ENCODE peak calls at places on chromosome 20, in seven cellular contexts. One of them, this sample, is unnamed.

GRCh38 chr20:36676701-36677421 is 30.9 kb upstream of the SLA2 start:
- DNase-seq in endothelial cell: peak
- DNase-seq in CD8-positive, alpha-beta T cell: no peak
- DNase-seq in nephron progenitor cell: peak
- DNase-seq in progenitor cell of endocrine pancreas: peak
- DNase-seq in WTC11: peak
- DNase-seq in omental fat pad: no peak
- DNase-seq in this sample: no peak

GRCh38 chr20:36547186-36548005 is 6.1 kb downstream of the MYL9 start:
- DNase-seq in endothelial cell: no peak
- DNase-seq in CD8-positive, alpha-beta T cell: no peak
- DNase-seq in nephron progenitor cell: no peak
- DNase-seq in progenitor cell of endocrine pancreas: no peak
- DNase-seq in WTC11: no peak
- DNase-seq in omental fat pad: no peak
- DNase-seq in this sample: no peak

GRCh38 chr20:19531446-19531845 is 226.6 kb upstream of the RIN2 start:
- DNase-seq in endothelial cell: no peak
- DNase-seq in CD8-positive, alpha-beta T cell: no peak
- DNase-seq in nephron progenitor cell: no peak
- DNase-seq in progenitor cell of endocrine pancreas: no peak
- DNase-seq in WTC11: no peak
- DNase-seq in omental fat pad: no peak
- DNase-seq in this sample: no peak

GRCh38 chr20:50085481-50086365 is 27.2 kb downstream of the UBE2V1 start:
- DNase-seq in endothelial cell: peak
- DNase-seq in CD8-positive, alpha-beta T cell: peak
- DNase-seq in nephron progenitor cell: peak
- DNase-seq in progenitor cell of endocrine pancreas: no peak
- DNase-seq in WTC11: peak
- DNase-seq in omental fat pad: no peak
- DNase-seq in this sample: peak

GRCh38 chr20:24691901-24692351 is 222.5 kb downstream of the SYNDIG1 start:
- DNase-seq in endothelial cell: no peak
- DNase-seq in CD8-positive, alpha-beta T cell: no peak
- DNase-seq in nephron progenitor cell: no peak
- DNase-seq in progenitor cell of endocrine pancreas: no peak
- DNase-seq in WTC11: no peak
- DNase-seq in omental fat pad: no peak
- DNase-seq in this sample: no peak

GRCh38 chr20:49399329-49399728 is 83.1 kb downstream of the KCNB1 start:
- DNase-seq in endothelial cell: no peak
- DNase-seq in CD8-positive, alpha-beta T cell: no peak
- DNase-seq in nephron progenitor cell: no peak
- DNase-seq in progenitor cell of endocrine pancreas: no peak
- DNase-seq in WTC11: no peak
- DNase-seq in omental fat pad: no peak
- DNase-seq in this sample: no peak

GRCh38 chr20:18705490-18705889 is 108.1 kb upstream of the SCP2D1 start:
- DNase-seq in endothelial cell: no peak
- DNase-seq in CD8-positive, alpha-beta T cell: no peak
- DNase-seq in nephron progenitor cell: no peak
- DNase-seq in progenitor cell of endocrine pancreas: no peak
- DNase-seq in WTC11: no peak
- DNase-seq in omental fat pad: no peak
- DNase-seq in this sample: no peak

GRCh38 chr20:5216663-5217062 is 89.9 kb downstream of the CDS2 start:
- DNase-seq in endothelial cell: no peak
- DNase-seq in CD8-positive, alpha-beta T cell: no peak
- DNase-seq in nephron progenitor cell: no peak
- DNase-seq in progenitor cell of endocrine pancreas: no peak
- DNase-seq in WTC11: no peak
- DNase-seq in omental fat pad: no peak
- DNase-seq in this sample: no peak

GRCh38 chr20:23078994-23079364 is 7.1 kb downstream of the CD93 start:
- DNase-seq in endothelial cell: no peak
- DNase-seq in CD8-positive, alpha-beta T cell: no peak
- DNase-seq in nephron progenitor cell: no peak
- DNase-seq in progenitor cell of endocrine pancreas: no peak
- DNase-seq in WTC11: peak
- DNase-seq in omental fat pad: no peak
- DNase-seq in this sample: no peak

GRCh38 chr20:56171087-56172012 is 77.2 kb upstream of the MC3R start:
- DNase-seq in endothelial cell: no peak
- DNase-seq in CD8-positive, alpha-beta T cell: no peak
- DNase-seq in nephron progenitor cell: no peak
- DNase-seq in progenitor cell of endocrine pancreas: no peak
- DNase-seq in WTC11: no peak
- DNase-seq in omental fat pad: no peak
- DNase-seq in this sample: no peak

GRCh38 chr20:13105864-13106457 is 97.2 kb downstream of the SPTLC3 start:
- DNase-seq in endothelial cell: no peak
- DNase-seq in CD8-positive, alpha-beta T cell: no peak
- DNase-seq in nephron progenitor cell: peak
- DNase-seq in progenitor cell of endocrine pancreas: no peak
- DNase-seq in WTC11: no peak
- DNase-seq in omental fat pad: no peak
- DNase-seq in this sample: no peak

GRCh38 chr20:10864076-10864672 is 190.4 kb upstream of the JAG1 start:
- DNase-seq in endothelial cell: no peak
- DNase-seq in CD8-positive, alpha-beta T cell: no peak
- DNase-seq in nephron progenitor cell: no peak
- DNase-seq in progenitor cell of endocrine pancreas: no peak
- DNase-seq in WTC11: peak
- DNase-seq in omental fat pad: no peak
- DNase-seq in this sample: no peak

GRCh38 chr20:25361287-25361683 is 29.4 kb downstream of the ABHD12 start:
- DNase-seq in endothelial cell: no peak
- DNase-seq in CD8-positive, alpha-beta T cell: no peak
- DNase-seq in nephron progenitor cell: no peak
- DNase-seq in progenitor cell of endocrine pancreas: no peak
- DNase-seq in WTC11: no peak
- DNase-seq in omental fat pad: no peak
- DNase-seq in this sample: no peak

DNA sequence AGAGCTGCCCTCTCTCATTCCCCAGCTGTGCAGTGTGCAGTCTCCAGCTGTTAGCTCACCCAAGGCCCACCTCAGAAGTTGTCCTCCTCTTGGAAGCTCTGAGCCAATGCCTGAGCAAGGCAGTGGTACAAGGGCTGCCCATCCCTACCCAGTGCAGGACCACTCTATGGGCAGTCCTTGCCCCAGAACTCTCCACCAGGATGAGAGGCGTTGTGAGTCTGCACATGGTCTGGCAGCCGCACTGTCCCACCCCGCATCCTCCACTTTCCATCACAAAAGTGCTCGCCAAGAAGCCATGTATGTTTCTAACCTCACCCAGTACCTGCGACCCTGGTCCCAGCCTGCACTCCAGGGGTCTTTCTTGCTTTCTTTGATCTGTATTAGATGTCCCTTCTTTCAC is 175.1 kb upstream of the PMEPA1 start:
- DNase-seq in endothelial cell: no peak
- DNase-seq in CD8-positive, alpha-beta T cell: no peak
- DNase-seq in nephron progenitor cell: no peak
- DNase-seq in progenitor cell of endocrine pancreas: no peak
- DNase-seq in WTC11: no peak
- DNase-seq in omental fat pad: no peak
- DNase-seq in this sample: no peak
- TF ChIP-seq CTCF in endothelial cell: no peak
- TF ChIP-seq CTCF in CD8-positive, alpha-beta T cell: no peak
- TF ChIP-seq CTCF in nephron progenitor cell: no peak
- TF ChIP-seq CTCF in progenitor cell of endocrine pancreas: no peak
- TF ChIP-seq CTCF in WTC11: no peak
- TF ChIP-seq CTCF in omental fat pad: no peak
- TF ChIP-seq CTCF in this sample: no peak

DNA sequence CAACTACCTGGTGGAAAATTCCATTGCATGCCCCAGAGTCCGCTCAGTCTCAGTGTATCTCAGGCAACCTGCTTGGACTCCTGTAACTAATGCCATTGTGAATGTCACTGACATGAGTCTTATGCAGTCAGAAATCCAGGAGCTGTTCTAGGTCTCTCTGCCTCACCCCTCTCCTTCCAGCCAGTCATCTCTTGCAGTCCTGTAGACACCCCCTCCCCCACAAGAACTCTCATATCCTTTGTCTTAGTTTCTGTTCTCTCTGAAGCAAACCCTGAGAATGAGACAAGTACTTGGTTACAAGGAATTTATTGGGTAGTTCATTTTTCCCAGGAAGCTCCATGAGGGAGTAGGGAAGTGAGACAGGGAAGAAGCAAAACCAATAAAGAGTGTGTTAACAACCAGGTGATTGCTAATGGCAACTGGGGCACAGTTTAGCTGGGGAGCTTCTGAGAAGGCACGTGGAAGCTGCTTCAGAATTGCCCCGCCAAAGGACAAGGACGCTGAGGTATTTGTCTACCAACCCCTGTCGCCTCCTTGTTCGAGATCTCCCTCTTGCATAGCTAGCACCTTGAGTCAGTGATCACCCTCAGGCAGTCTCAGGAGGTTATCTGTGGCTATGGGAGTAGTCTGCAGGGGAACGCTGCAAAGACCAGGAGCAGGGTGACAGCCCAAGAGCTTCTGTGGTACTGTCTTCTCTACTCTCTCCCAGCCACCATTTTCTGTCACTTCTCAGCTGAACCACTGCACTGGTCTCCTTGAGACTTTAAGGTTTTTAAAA is 911.4 kb upstream of the FLRT3 start:
- DNase-seq in endothelial cell: no peak
- DNase-seq in CD8-positive, alpha-beta T cell: no peak
- DNase-seq in nephron progenitor cell: no peak
- DNase-seq in progenitor cell of endocrine pancreas: no peak
- DNase-seq in WTC11: no peak
- DNase-seq in omental fat pad: no peak
- DNase-seq in this sample: no peak
- TF ChIP-seq CTCF in endothelial cell: no peak
- TF ChIP-seq CTCF in CD8-positive, alpha-beta T cell: no peak
- TF ChIP-seq CTCF in nephron progenitor cell: no peak
- TF ChIP-seq CTCF in progenitor cell of endocrine pancreas: no peak
- TF ChIP-seq CTCF in WTC11: no peak
- TF ChIP-seq CTCF in omental fat pad: no peak
- TF ChIP-seq CTCF in this sample: no peak

DNA sequence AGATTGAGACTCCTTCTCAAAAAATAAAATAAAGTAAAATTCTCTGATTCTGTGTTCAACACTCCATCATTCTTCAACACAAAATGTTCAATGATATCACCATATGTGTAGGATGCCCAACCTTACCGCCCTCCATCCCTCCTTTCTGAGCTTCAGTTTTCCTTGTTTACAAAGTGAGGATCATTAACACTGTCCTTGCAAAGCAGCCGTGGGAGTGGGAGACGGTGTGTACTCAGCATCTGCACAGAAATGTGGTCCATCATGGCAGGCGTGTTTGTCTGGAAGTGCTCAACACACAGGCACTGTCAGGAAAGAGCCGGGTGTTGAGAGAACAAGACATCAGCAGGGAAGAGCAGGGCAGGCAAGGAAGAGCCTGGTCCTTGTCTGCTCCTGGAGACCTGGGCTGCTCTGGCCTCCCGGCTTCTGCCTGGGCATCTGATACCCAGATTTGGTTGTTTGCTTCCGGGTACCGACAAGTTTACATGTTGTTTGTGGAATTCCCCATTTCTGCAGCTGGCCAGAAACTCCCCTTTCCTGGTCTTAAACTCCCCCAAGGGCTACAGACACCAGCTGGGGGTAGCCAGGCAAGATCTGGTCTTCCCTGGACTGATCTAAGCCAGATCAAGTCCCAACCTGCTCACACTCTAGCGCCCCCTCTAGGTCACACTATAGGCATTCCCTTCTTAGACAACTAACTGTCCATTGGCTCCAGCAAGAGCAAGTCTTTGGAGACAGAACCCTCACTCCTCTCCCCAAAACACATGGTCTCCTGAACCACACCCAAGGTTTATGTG is 26.7 kb upstream of the TTPAL start:
- DNase-seq in endothelial cell: peak
- DNase-seq in CD8-positive, alpha-beta T cell: no peak
- DNase-seq in nephron progenitor cell: peak
- DNase-seq in progenitor cell of endocrine pancreas: no peak
- DNase-seq in WTC11: peak
- DNase-seq in omental fat pad: no peak
- DNase-seq in this sample: no peak
- TF ChIP-seq CTCF in endothelial cell: peak
- TF ChIP-seq CTCF in CD8-positive, alpha-beta T cell: no peak
- TF ChIP-seq CTCF in nephron progenitor cell: peak
- TF ChIP-seq CTCF in progenitor cell of endocrine pancreas: peak
- TF ChIP-seq CTCF in WTC11: peak
- TF ChIP-seq CTCF in omental fat pad: no peak
- TF ChIP-seq CTCF in this sample: no peak

GRCh38 chr20:45814314-45814713 is 1.9 kb downstream of the UBE2C start:
- DNase-seq in endothelial cell: no peak
- DNase-seq in CD8-positive, alpha-beta T cell: no peak
- DNase-seq in nephron progenitor cell: no peak
- DNase-seq in progenitor cell of endocrine pancreas: no peak
- DNase-seq in WTC11: no peak
- DNase-seq in omental fat pad: no peak
- DNase-seq in this sample: no peak

GRCh38 chr20:45810191-45810590 is 2.3 kb upstream of the UBE2C start:
- DNase-seq in endothelial cell: no peak
- DNase-seq in CD8-positive, alpha-beta T cell: no peak
- DNase-seq in nephron progenitor cell: no peak
- DNase-seq in progenitor cell of endocrine pancreas: no peak
- DNase-seq in WTC11: no peak
- DNase-seq in omental fat pad: no peak
- DNase-seq in this sample: no peak

GRCh38 chr20:45813489-45813888 is 1.0 kb downstream of the UBE2C start:
- DNase-seq in endothelial cell: no peak
- DNase-seq in CD8-positive, alpha-beta T cell: no peak
- DNase-seq in nephron progenitor cell: no peak
- DNase-seq in progenitor cell of endocrine pancreas: no peak
- DNase-seq in WTC11: no peak
- DNase-seq in omental fat pad: no peak
- DNase-seq in this sample: no peak

GRCh38 chr20:45813006-45813340 is 529 bp downstream of the UBE2C start:
- DNase-seq in endothelial cell: no peak
- DNase-seq in CD8-positive, alpha-beta T cell: no peak
- DNase-seq in nephron progenitor cell: no peak
- DNase-seq in progenitor cell of endocrine pancreas: no peak
- DNase-seq in WTC11: no peak
- DNase-seq in omental fat pad: no peak
- DNase-seq in this sample: no peak

DNA sequence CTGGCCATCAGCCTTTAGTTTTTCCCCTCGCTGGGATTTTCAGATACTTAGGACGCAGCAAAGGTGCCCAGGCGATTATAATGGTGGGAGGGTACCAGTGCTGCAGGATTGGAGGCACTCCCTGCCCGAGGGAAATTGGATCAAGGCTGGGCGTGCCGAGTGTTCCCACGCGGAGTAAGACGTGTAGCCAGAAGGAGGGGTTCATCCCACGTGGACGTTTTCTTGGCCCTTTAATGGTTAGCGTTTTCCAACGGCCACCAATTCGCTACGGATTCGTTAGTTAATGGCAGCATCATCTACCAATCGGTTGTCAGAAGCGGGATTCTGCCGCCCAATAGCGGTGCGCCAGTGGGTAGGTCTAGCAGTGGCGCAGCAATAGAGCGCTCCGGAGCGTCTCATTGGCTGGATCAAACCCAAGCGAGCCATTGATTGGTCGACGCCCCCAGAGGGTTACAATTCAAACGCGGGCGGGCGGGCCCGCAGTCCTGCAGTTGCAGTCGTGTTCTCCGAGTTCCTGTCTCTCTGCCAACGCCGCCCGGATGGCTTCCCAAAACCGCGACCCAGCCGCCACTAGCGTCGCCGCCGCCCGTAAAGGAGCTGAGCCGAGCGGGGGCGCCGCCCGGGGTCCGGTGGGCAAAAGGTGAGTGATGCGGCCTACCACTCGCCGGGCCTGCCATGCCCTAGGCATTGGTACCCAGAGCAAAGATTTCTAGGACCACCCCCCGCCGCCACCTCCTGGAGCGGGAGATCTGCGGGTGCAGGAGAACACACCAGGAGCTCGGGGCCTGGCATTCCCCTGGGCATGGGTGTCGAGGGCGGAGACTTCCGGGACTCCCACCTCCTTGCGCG is at the start of gene UBE2C:
- DNase-seq in endothelial cell: peak
- DNase-seq in CD8-positive, alpha-beta T cell: peak
- DNase-seq in nephron progenitor cell: peak
- DNase-seq in progenitor cell of endocrine pancreas: peak
- DNase-seq in WTC11: peak
- DNase-seq in omental fat pad: peak
- DNase-seq in this sample: peak
- TF ChIP-seq CTCF in endothelial cell: no peak
- TF ChIP-seq CTCF in CD8-positive, alpha-beta T cell: no peak
- TF ChIP-seq CTCF in nephron progenitor cell: no peak
- TF ChIP-seq CTCF in progenitor cell of endocrine pancreas: no peak
- TF ChIP-seq CTCF in WTC11: no peak
- TF ChIP-seq CTCF in omental fat pad: no peak
- TF ChIP-seq CTCF in this sample: no peak

This sample was measured in natural killer cell.